ENCODE peak calls at places on chromosomes 16 and 17, in seven cellular contexts. T is endothelial cell of umbilical vein, O is SK-N-SH, K is K562, A is H1, J is HepG2, C is HCT116. M is an unnamed sample.

GRCh38 chr17:43839670-43840101 is 6.7 kb upstream of the MPP3 start:
- DNase-seq in T (no peak), O (no peak), K (no peak), A (no peak), J (peak), C (peak), M (no peak)

GRCh38 chr16:66610111-66610820 is 5.8 kb downstream of the CMTM3 start:
- DNase-seq in T (no peak), O (no peak), K (no peak), A (no peak), J (no peak), C (no peak), M (no peak)

GRCh38 chr17:17414316-17414937 is 62.4 kb upstream of the MED9 start:
- DNase-seq in T (no peak), O (no peak), K (no peak), A (no peak), J (no peak), C (no peak), M (no peak)

GRCh38 chr16:19804538-19805323 is 79.9 kb downstream of the GPRC5B start:
- DNase-seq in T (peak), O (no peak), K (no peak), A (peak), J (no peak), C (no peak), M (no peak)

GRCh38 chr17:80475949-80476876 is at the start of gene NPTX1:
- DNase-seq in T (peak), O (peak), K (no peak), A (peak), J (no peak), C (no peak), M (no peak)

GRCh38 chr17:75764711-75765421 is at the start of gene GALK1:
- DNase-seq in T (peak), O (peak), K (peak), A (peak), J (peak), C (no peak), M (no peak)

GRCh38 chr17:79970576-79971068 is 65.0 kb downstream of the TBC1D16 start:
- DNase-seq in T (no peak), O (peak), K (peak), A (no peak), J (peak), C (peak), M (no peak)

GRCh38 chr16:85316321-85316919 is 204.1 kb upstream of the CIBAR2 start:
- DNase-seq in T (peak), O (peak), K (peak), A (peak), J (peak), C (peak), M (no peak)

GRCh38 chr16:9115277-9115676 is 23.8 kb downstream of the HAPSTR1 start:
- DNase-seq in T (no peak), O (no peak), K (no peak), A (no peak), J (no peak), C (no peak), M (no peak)

GRCh38 chr16:4372578-4373355 is 1.1 kb downstream of the VASN start:
- DNase-seq in T (no peak), O (peak), K (no peak), A (no peak), J (peak), C (no peak), M (no peak)

GRCh38 chr17:4004517-4005295 is 40.5 kb upstream of the ATP2A3 start:
- DNase-seq in T (peak), O (peak), K (peak), A (peak), J (peak), C (peak), M (no peak)

GRCh38 chr17:72111374-72111773 is 9.4 kb upstream of the SOX9 start:
- DNase-seq in T (no peak), O (peak), K (no peak), A (no peak), J (no peak), C (no peak), M (no peak)

GRCh38 chr16:85403693-85404092 is 209.4 kb upstream of the GSE1 start:
- DNase-seq in T (no peak), O (no peak), K (no peak), A (peak), J (no peak), C (no peak), M (no peak)

GRCh38 chr17:64326030-64326419 is 63.0 kb upstream of the TEX2 start:
- DNase-seq in T (no peak), O (no peak), K (no peak), A (no peak), J (no peak), C (no peak), M (no peak)

GRCh38 chr17:64318068-64318467 is 55.0 kb upstream of the TEX2 start:
- DNase-seq in T (peak), O (no peak), K (no peak), A (no peak), J (no peak), C (no peak), M (no peak)

GRCh38 chr17:64319531-64319930 is 56.5 kb upstream of the TEX2 start:
- DNase-seq in T (peak), O (no peak), K (no peak), A (no peak), J (no peak), C (no peak), M (no peak)

GRCh38 chr17:64323774-64324173 is 60.7 kb upstream of the TEX2 start:
- DNase-seq in T (no peak), O (no peak), K (no peak), A (no peak), J (no peak), C (no peak), M (no peak)

DNA sequence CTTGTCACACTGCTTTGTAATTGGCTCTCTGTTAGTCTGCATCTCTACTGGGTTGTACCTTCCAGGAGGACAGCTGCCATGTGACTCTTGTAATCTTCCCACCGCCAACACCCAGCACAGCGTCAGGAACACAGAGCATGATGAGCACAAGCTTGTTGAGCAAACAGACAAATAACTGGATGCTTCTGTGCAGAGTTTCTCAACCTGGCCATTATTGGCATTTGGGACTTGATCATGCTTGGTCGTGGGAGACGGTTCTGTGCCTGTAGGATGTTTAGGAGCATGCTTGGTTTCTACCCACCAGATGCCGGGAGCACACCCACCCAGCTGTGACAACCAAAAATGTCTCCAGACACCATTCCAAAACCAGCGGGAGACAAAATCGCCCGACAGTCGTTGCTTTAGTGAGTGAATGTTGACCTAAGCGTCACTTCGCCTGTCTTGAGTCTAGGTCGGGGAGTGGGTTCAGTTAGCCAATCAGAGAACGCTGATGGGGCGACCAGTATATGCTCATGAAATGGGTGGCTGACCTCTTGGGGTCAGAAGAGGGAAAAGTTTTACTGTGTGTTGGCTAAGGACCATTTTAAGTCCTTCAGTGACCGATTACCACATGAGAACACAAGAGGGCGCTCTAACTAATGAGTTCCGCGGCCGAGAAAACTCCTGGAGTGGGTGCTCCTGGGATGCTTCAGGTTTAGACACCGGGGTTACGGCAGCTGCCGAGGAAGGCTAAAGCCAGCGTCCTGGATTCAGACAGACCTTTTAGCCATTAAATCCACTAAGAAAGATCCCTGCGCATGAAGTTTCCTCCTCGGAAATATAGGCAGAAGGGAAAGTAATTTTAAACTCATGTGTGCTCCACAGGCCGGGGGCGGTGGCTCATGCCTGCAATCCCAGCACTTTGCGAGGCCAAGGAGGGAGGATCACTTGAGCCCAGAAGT is 57.8 kb upstream of the TEX2 start:
- DNase-seq in T (peak), O (peak), K (peak), A (peak), J (peak), C (peak), M (peak)
- H3K27ac ChIP-seq in T (no peak), O (no peak), K (no peak), A (no peak), J (no peak), C (no peak), M (no peak)

GRCh38 chr17:58329808-58330543 is 1.4 kb upstream of the TSPOAP1 start:
- DNase-seq in T (no peak), O (no peak), K (no peak), A (no peak), J (no peak), C (no peak), M (no peak)
- H3K9ac ChIP-seq in T (no peak), O (no peak), K (no peak), A (no peak), J (no peak), C (no peak), M (no peak)

DNA sequence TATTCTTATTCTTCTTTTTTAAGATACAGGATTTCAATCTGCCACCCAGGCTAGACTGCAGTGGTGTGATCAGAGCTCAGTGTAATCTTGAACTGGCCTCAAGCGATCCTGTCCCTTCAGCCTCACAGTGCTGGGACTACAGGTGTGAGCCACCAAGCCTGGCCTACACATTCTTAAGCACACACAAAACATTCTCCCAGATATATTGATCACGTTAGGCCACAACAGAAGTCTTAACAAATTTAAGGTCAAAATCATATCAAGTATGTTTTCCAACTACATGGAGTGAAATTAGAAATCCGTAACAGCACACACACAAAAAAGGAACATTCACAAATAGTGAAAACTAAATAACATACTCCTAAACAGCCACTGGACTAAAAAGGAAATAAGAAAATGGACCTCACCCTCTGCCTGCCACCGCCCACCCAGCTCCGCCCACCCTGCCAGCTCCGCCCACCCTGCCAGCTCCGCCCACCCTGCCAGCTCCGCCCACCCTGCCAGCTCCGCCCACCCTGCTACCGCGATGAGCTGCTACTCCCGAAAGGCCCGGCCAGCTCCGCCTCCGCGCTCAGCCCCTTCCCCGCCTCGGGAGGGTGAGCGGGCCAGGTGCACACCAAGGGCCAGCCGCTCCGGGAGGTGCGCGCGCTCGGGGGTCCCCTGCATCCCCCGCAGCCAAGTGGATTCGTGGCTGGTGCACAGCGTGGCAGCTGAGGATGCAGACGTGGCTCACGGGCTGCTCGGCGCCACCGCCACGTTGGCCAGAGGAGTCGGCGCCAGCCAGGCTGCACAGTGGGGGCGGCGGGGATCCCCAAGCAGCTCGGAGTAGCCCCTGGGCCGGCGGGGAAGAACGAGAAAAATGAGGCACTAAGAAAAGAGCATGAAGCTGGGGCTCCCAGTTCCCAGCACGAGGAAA is 41.2 kb downstream of the C16orf87 start:
- DNase-seq in T (peak), O (peak), K (peak), A (peak), J (peak), C (no peak), M (no peak)
- TF ChIP-seq POLR2AphosphoS5 in T (no peak), O (peak), K (peak), A (peak), J (peak), C (no peak), M (peak)

DNA sequence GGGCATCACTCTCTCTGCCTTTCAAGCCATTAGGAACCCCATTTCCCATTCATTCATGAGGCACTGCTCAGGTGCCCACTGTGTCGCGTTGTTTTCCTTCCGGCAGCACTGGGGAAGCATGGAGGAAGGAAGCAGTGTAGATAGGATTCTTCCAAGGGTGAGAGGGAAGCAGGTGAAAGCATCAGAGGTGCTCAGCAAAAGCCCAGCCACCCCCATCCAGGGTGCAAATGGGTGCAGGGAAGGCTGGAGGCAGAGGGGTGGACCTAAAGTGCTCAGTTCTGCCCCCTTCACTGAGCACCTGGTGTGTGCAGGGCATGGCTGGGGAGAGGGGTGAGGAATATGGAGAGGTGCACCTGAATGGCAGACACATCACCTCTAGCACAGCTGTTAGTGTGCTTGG is 3.4 kb upstream of the NXPH3 start:
- DNase-seq in T (no peak), O (no peak), K (no peak), A (no peak), J (no peak), C (no peak), M (no peak)
- H3K27ac ChIP-seq in T (no peak), O (no peak), K (no peak), A (no peak), J (no peak), C (no peak), M (no peak)

GRCh38 chr17:78126895-78127239 is 1.7 kb downstream of the TMC6 start:
- DNase-seq in T (no peak), O (no peak), K (no peak), A (no peak), J (no peak), C (no peak), M (no peak)
- H3K9ac ChIP-seq in T (no peak), O (no peak), K (peak), A (no peak), J (peak), C (peak), M (no peak)

DNA sequence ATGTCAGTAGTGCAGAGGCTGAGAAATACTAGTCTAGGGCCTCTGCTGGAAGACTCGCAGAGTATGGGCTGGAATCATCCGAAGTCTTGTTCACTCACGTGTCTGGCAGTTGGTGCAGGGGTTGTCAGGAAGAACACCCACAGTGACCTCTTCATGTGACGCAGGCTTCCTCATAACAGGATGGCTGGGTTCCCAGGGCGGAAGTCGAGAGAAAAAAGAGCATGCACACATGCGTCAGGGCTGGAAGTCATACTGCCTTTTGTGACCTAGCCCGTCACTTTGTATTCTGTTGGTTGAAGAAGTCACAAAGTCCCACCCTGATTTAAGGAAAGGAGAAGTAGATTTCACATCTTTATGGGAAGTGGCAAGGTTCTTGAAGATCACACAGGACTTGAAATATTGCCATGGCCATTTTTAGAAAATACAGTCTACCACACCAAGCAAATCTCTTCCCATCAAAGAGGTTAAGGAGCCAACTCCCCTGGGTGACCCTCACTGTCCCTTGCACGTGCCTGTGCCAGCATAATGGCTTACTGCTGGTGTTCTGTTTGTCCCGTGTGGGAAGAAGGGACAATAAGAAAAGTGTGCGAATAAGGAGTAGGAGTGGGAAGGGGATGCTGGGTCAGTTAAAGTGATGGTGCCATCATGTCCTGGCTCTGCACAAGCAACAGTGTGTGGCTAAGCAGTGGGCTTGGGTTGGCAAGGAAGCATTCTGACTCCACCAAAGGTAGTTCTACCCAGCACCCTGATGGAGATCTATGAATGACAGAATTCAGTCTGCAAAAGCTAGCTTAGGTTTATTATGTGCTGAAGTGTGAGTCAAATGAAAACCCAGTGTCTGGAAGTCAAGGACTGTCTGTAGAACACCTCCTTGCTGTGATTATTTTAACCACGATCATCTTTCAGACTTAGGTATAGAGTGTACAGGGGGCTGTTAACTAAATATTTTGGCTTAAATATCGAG is 28.1 kb downstream of the HEATR3 start:
- DNase-seq in T (peak), O (no peak), K (no peak), A (no peak), J (no peak), C (no peak), M (no peak)
- TF ChIP-seq POLR2AphosphoS5 in T (no peak), O (no peak), K (no peak), A (no peak), J (no peak), C (no peak), M (no peak)

DNA sequence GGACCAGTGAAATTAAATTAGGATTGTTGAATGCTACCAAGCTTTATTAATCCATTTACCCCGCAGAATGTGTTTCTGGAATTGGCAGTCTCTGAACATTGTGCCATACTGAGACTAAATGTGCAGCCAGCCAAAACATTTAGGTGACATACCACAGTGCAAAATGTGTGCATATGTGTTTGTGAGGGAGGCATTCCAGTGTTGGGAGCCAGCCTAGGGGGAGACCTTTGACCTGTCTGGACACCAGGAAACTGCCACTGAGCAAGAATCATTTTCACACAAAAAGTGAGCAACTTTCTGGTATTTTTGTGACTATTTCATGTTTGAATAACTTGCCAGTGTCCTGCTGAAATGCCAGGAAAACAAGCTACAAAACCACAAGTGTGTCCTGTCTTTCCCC is 64.7 kb upstream of the SLC12A3 start:
- DNase-seq in T (no peak), O (no peak), K (no peak), A (no peak), J (peak), C (no peak), M (no peak)
- H3K27ac ChIP-seq in T (no peak), O (no peak), K (no peak), A (no peak), J (peak), C (no peak), M (no peak)